ENCODE peak calls at places on chromosomes 3 and 15, in seven cellular contexts. H is pancreas; Q is K562; B is uterus; J is heart right ventricle; U is naive thymus-derived CD4-positive, alpha-beta T cell; O is GM23248. M is an unnamed sample. For H3K27me3 and H3K36me3, the result is how much of the 10 kb centered on the place peaks cover.

GRCh38 chr3:52366527-52366926 is 50.4 kb downstream of the DNAH1 start:
- DNase-seq in H (no peak), Q (no peak), B (no peak), J (no peak), U (no peak), O (no peak), M (no peak)

GRCh38 chr15:85750807-85751730 is 43.7 kb downstream of the KLHL25 start:
- DNase-seq in H (peak), Q (no peak), B (peak), J (no peak), U (no peak), O (peak), M (no peak)

GRCh38 chr3:134609821-134610454 is 40.9 kb downstream of the KY start:
- DNase-seq in H (no peak), Q (no peak), B (no peak), J (no peak), U (no peak), O (no peak), M (no peak)

GRCh38 chr3:39812537-39812936 is 3.1 kb downstream of the MYRIP start:
- DNase-seq in H (no peak), Q (no peak), B (no peak), J (no peak), U (no peak), O (peak), M (no peak)

GRCh38 chr3:73192036-73192738 is 130.7 kb downstream of the EBLN2 start:
- DNase-seq in H (no peak), Q (peak), B (no peak), J (no peak), U (no peak), O (no peak), M (no peak)

GRCh38 chr3:126389112-126389791 is 5.5 kb upstream of the CFAP100 start:
- DNase-seq in H (peak), Q (peak), B (peak), J (peak), U (no peak), O (peak), M (peak)

GRCh38 chr15:64096486-64097431 is 977 bp downstream of the SNX1 start:
- DNase-seq in H (no peak), Q (no peak), B (no peak), J (no peak), U (peak), O (peak), M (no peak)

GRCh38 chr3:72192572-72192971 is 407.6 kb upstream of the PROK2 start:
- DNase-seq in H (no peak), Q (no peak), B (no peak), J (no peak), U (no peak), O (no peak), M (no peak)

GRCh38 chr3:185460719-185461350 is 38.0 kb downstream of the TMEM41A start:
- DNase-seq in H (no peak), Q (peak), B (no peak), J (no peak), U (no peak), O (peak), M (no peak)

GRCh38 chr15:71691322-71691699 is 119.0 kb upstream of the NR2E3 start:
- DNase-seq in H (no peak), Q (no peak), B (no peak), J (no peak), U (no peak), O (no peak), M (no peak)

GRCh38 chr15:98728107-98728810 is 79.9 kb downstream of the IGF1R start:
- DNase-seq in H (no peak), Q (no peak), B (no peak), J (no peak), U (no peak), O (no peak), M (no peak)

GRCh38 chr15:59587085-59587826 is 24.3 kb upstream of the GCNT3 start:
- DNase-seq in H (no peak), Q (no peak), B (no peak), J (no peak), U (no peak), O (no peak), M (no peak)

GRCh38 chr15:85414495-85414894 is 34.1 kb downstream of the AKAP13 start:
- DNase-seq in H (no peak), Q (no peak), B (no peak), J (no peak), U (peak), O (peak), M (no peak)

GRCh38 chr3:7630925-7631324 is 770.0 kb downstream of the GRM7 start:
- DNase-seq in H (peak), Q (no peak), B (peak), J (peak), U (no peak), O (no peak), M (peak)

GRCh38 chr15:64507293-64507802 is 47.0 kb downstream of the ZNF609 start:
- DNase-seq in H (peak), Q (peak), B (peak), J (peak), U (peak), O (peak), M (no peak)

GRCh38 chr3:71109977-71110285 is 473.6 kb downstream of the FOXP1 start:
- DNase-seq in H (no peak), Q (no peak), B (no peak), J (no peak), U (no peak), O (no peak), M (no peak)

GRCh38 chr3:148697311-148698189 is at the start of gene AGTR1:
- DNase-seq in H (peak), Q (no peak), B (peak), J (peak), U (no peak), O (peak), M (peak)

DNA sequence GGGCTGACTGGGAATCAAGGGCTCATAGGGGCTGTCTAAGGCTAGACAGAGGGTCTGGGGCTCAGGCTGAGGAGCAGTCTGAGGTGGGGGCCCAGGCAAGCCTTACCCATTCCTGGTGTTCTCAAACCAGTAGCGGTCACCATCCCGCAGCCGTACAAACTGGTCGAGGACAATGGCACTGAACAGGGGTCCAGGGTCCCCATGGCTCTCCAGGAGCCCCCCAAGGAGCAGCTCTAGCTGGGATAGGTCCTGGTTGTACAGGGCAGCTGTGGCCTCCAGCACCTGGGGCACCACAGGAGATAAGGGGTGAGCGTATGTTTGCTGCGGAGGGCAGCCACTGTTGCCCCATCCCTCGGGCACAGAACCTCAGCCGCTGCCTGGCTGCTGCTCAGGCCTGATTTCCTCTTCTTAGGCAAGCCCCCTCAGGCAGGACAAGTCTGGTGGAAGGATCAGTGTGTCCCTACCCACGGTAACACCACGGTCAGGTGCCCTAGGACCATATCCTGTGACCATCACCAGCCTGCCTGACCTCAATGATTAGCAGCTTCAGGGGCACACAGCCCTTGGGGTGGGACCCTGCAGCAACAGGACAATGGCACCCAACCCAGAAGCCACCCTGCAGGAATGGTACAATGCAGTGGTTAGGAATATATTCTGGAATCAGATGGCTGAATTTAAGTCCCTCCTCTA is 5.9 kb downstream of the DUOX2 start:
- DNase-seq in H (no peak), Q (no peak), B (peak), J (no peak), U (no peak), O (no peak), M (no peak)
- H3K4me3 ChIP-seq in H (no peak), Q (no peak), B (no peak), J (no peak), U (no peak), O (no peak), M (no peak)

GRCh38 chr3:13581485-13582365 is 32.8 kb downstream of the FBLN2 start:
- DNase-seq in H (no peak), Q (no peak), B (no peak), J (no peak), U (no peak), O (peak), M (peak)
- H3K27me3 ChIP-seq in H (under half), Q (half or more), B (under half), J (under half), U (under half), O (under half), M (under half)

GRCh38 chr3:12932347-12932746 is 91.0 kb upstream of the RPL32 start:
- DNase-seq in H (no peak), Q (no peak), B (no peak), J (peak), U (no peak), O (no peak), M (no peak)
- H3K36me3 ChIP-seq in H (under half), Q (half or more), B (under half), J (under half), U (half or more), O (under half), M (under half)

GRCh38 chr15:79430901-79431635 is 1.1 kb upstream of the MINAR1 start:
- DNase-seq in H (no peak), Q (no peak), B (no peak), J (no peak), U (no peak), O (no peak), M (no peak)
- H3K4me3 ChIP-seq in H (peak), Q (no peak), B (no peak), J (peak), U (no peak), O (peak), M (peak)

DNA sequence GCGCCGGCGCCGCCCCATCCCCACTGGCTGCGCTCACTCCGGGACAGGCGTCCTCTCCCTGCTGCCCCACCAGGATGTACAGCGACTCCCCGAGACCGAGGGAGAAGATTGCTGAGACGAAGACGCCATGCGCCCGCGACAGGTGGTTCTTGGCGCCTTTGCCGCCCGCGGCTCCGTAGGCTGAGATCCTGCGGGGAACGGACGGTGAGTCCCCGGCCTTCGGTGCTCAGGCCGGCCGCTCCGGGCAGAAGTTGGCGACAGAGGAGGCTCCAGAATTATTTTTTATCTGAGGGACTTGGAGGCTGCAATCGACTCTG is 1.6 kb downstream of the LTK start:
- DNase-seq in H (peak), Q (no peak), B (no peak), J (no peak), U (no peak), O (no peak), M (no peak)
- H3K27me3 ChIP-seq in H (under half), Q (under half), B (under half), J (under half), U (under half), O (under half), M (under half)

GRCh38 chr3:115381573-115381912 is 234.5 kb upstream of the ZBTB20 start:
- DNase-seq in H (no peak), Q (no peak), B (peak), J (peak), U (no peak), O (peak), M (peak)

GRCh38 chr3:115386347-115386746 is 237.0 kb upstream of the GAP43 start:
- DNase-seq in H (no peak), Q (no peak), B (no peak), J (no peak), U (no peak), O (no peak), M (no peak)

GRCh38 chr3:115385935-115386334 is 237.4 kb upstream of the GAP43 start:
- DNase-seq in H (no peak), Q (no peak), B (no peak), J (no peak), U (no peak), O (no peak), M (no peak)

GRCh38 chr3:115381931-115382330 is 234.8 kb upstream of the ZBTB20 start:
- DNase-seq in H (no peak), Q (no peak), B (no peak), J (no peak), U (no peak), O (no peak), M (no peak)

GRCh38 chr3:115380883-115381572 is 233.9 kb upstream of the ZBTB20 start:
- DNase-seq in H (no peak), Q (no peak), B (no peak), J (no peak), U (no peak), O (no peak), M (no peak)
- H3K36me3 ChIP-seq in H (under half), Q (under half), B (under half), J (under half), U (under half), O (under half), M (under half)